ENCODE peak calls at places on chromosome 4, in six cellular contexts. L, A, G, R, Q and U are unnamed samples.

GRCh38 chr4:185304944-185305690 is 90.6 kb downstream of the LRP2BP start:
- DNase-seq in L (peak; percentile 57), A (peak; percentile 44), G (peak; percentile 26), R (peak; percentile 29), Q (no peak), U (no peak)

GRCh38 chr4:58961283-58961682 is 1851.1 kb upstream of the IGFBP7 start:
- DNase-seq in L (no peak), A (no peak), G (no peak), R (no peak), Q (no peak), U (no peak)

GRCh38 chr4:73885570-73886230 is 16.5 kb downstream of the CXCL1 start:
- DNase-seq in L (no peak), A (peak; percentile 45), G (no peak), R (peak; percentile 66), Q (no peak), U (no peak)

GRCh38 chr4:154743683-154744340 is at the start of gene LRAT:
- DNase-seq in L (peak; percentile 82), A (peak; percentile 64), G (no peak), R (peak; percentile 18), Q (no peak), U (peak; percentile 87)

GRCh38 chr4:25160714-25161598 is 707 bp upstream of the SEPSECS start:
- DNase-seq in L (no peak), A (no peak), G (peak; percentile 4), R (peak; percentile 21), Q (no peak), U (no peak)

GRCh38 chr4:154618708-154619315 is 6.4 kb upstream of the FGG start:
- DNase-seq in L (peak; percentile 54), A (peak; percentile 55), G (peak; percentile 64), R (peak; percentile 49), Q (no peak), U (no peak)

GRCh38 chr4:154503598-154503997 is 12.0 kb upstream of the DCHS2 start:
- DNase-seq in L (no peak), A (peak; percentile 21), G (peak; percentile 33), R (peak; percentile 11), Q (no peak), U (no peak)

GRCh38 chr4:158538176-158538575 is 16.5 kb downstream of the RXFP1 start:
- DNase-seq in L (no peak), A (no peak), G (peak; percentile 58), R (peak; percentile 19), Q (no peak), U (no peak)

GRCh38 chr4:88964450-88964849 is 92.5 kb downstream of the FAM13A start:
- DNase-seq in L (no peak), A (no peak), G (peak; percentile 47), R (peak; percentile 36), Q (no peak), U (no peak)

GRCh38 chr4:9999956-10000551 is 21.2 kb downstream of the SLC2A9 start:
- DNase-seq in L (no peak), A (peak; percentile 21), G (no peak), R (no peak), Q (no peak), U (no peak)

GRCh38 chr4:103498161-103499070 is 221.4 kb downstream of the TACR3 start:
- DNase-seq in L (no peak), A (peak; percentile 16), G (peak; percentile 50), R (peak; percentile 64), Q (no peak), U (no peak)

GRCh38 chr4:112836895-112837294 is 200.0 kb downstream of the LARP7 start:
- DNase-seq in L (no peak), A (no peak), G (no peak), R (no peak), Q (no peak), U (no peak)

GRCh38 chr4:158371158-158371557 is 150.5 kb upstream of the RXFP1 start:
- DNase-seq in L (no peak), A (no peak), G (peak; percentile 75), R (peak; percentile 54), Q (no peak), U (no peak)

GRCh38 chr4:30720021-30720655 is at the start of gene PCDH7:
- DNase-seq in L (no peak), A (peak; percentile 48), G (peak; percentile 60), R (peak; percentile 72), Q (no peak), U (peak; percentile 71)

GRCh38 chr4:108117473-108118182 is 51.1 kb downstream of the LEF1 start:
- DNase-seq in L (peak; percentile 78), A (no peak), G (no peak), R (peak; percentile 29), Q (no peak), U (no peak)

GRCh38 chr4:139630991-139631390 is 34.6 kb upstream of the MGST2 start:
- DNase-seq in L (no peak), A (no peak), G (no peak), R (no peak), Q (no peak), U (no peak)

GRCh38 chr4:163525982-163526381 is 31.5 kb downstream of the TMA16 start:
- DNase-seq in L (no peak), A (no peak), G (no peak), R (no peak), Q (no peak), U (no peak)

GRCh38 chr4:40333921-40334352 is 1.2 kb upstream of the CHRNA9 start:
- DNase-seq in L (no peak), A (peak; percentile 16), G (peak; percentile 75), R (peak; percentile 80), Q (no peak), U (no peak)

GRCh38 chr4:6777636-6778281 is 4.8 kb upstream of the KIAA0232 start:
- DNase-seq in L (no peak), A (no peak), G (no peak), R (no peak), Q (peak; percentile 55), U (no peak)